ENCODE peak calls at places on chromosomes 1 and 21, in seven cellular contexts. T is OCI-LY7, L is hepatocyte, C is fibroblast of villous mesenchyme, Z is tibial artery, P is pancreas, U is nephron progenitor cell. H is an unnamed sample.
A peak's percentile ranks its signal among the peaks of the same experiment; 100 is the strongest.

GRCh38 chr1:178196631-178197030 is 102.7 kb downstream of the RASAL2 start:
- DNase-seq in T (no peak), L (no peak), C (no peak), Z (no peak), P (no peak), U (no peak), H (no peak)

GRCh38 chr1:91546876-91547275 is 46.2 kb downstream of the CDC7 start:
- DNase-seq in T (no peak), L (no peak), C (no peak), Z (no peak), P (no peak), U (no peak), H (no peak)

GRCh38 chr1:180614746-180615145 is 17.1 kb upstream of the XPR1 start:
- DNase-seq in T (no peak), L (no peak), C (no peak), Z (no peak), P (peak; percentile 83), U (no peak), H (no peak)

GRCh38 chr1:200253774-200254495 is 155.9 kb downstream of the ZNF281 start:
- DNase-seq in T (peak; percentile 7), L (no peak), C (no peak), Z (no peak), P (no peak), U (no peak), H (peak; percentile 30)

GRCh38 chr1:36728846-36729245 is 246.1 kb upstream of the CSF3R start:
- DNase-seq in T (no peak), L (no peak), C (no peak), Z (no peak), P (no peak), U (no peak), H (no peak)

GRCh38 chr1:89126602-89127001 is 688 bp upstream of the GBP2 start:
- DNase-seq in T (no peak), L (no peak), C (no peak), Z (no peak), P (no peak), U (no peak), H (no peak)

GRCh38 chr1:216186816-216187215 is 236.4 kb downstream of the USH2A start:
- DNase-seq in T (no peak), L (peak; percentile 52), C (peak; percentile 7), Z (no peak), P (no peak), U (no peak), H (no peak)

GRCh38 chr1:61193808-61194207 is 111.4 kb downstream of the NFIA start:
- DNase-seq in T (no peak), L (no peak), C (no peak), Z (no peak), P (no peak), U (no peak), H (no peak)

GRCh38 chr1:213122514-213122929 is 71.5 kb downstream of the RPS6KC1 start:
- DNase-seq in T (peak; percentile 57), L (peak; percentile 71), C (peak; percentile 72), Z (no peak), P (no peak), U (no peak), H (no peak)

GRCh38 chr1:41525891-41526587 is 41.6 kb upstream of the EDN2 start:
- DNase-seq in T (no peak), L (no peak), C (no peak), Z (no peak), P (no peak), U (no peak), H (no peak)

GRCh38 chr1:43329995-43330751 is 7.4 kb upstream of the MPL start:
- DNase-seq in T (no peak), L (peak; percentile 57), C (peak; percentile 68), Z (peak; percentile 38), P (no peak), U (no peak), H (peak; percentile 77)

GRCh38 chr1:107936498-107937481 is 28.2 kb downstream of the VAV3 start:
- DNase-seq in T (peak; percentile 38), L (peak; percentile 19), C (peak; percentile 76), Z (peak; percentile 37), P (no peak), U (no peak), H (peak; percentile 20)

GRCh38 chr1:70090875-70091274 is 114.5 kb downstream of the LRRC40 start:
- DNase-seq in T (no peak), L (no peak), C (peak; percentile 48), Z (no peak), P (no peak), U (no peak), H (no peak)

GRCh38 chr1:17759114-17759513 is 4.0 kb downstream of the ACTL8 start:
- DNase-seq in T (peak; percentile 11), L (no peak), C (no peak), Z (no peak), P (no peak), U (no peak), H (no peak)

GRCh38 chr1:228084325-228084724 is 1.8 kb downstream of the ARF1 start:
- DNase-seq in T (no peak), L (peak; percentile 50), C (peak; percentile 90), Z (no peak), P (peak; percentile 22), U (no peak), H (no peak)

GRCh38 chr1:228270032-228270431 is 62.2 kb downstream of the OBSCN start:
- DNase-seq in T (no peak), L (no peak), C (peak; percentile 36), Z (no peak), P (no peak), U (no peak), H (no peak)

GRCh38 chr1:39089811-39090519 is 63.8 kb downstream of the NDUFS5 start:
- DNase-seq in T (no peak), L (no peak), C (peak; percentile 34), Z (no peak), P (no peak), U (no peak), H (no peak)

GRCh38 chr1:9703681-9704080 is 52.1 kb downstream of the PIK3CD start:
- DNase-seq in T (no peak), L (no peak), C (no peak), Z (no peak), P (no peak), U (no peak), H (no peak)

GRCh38 chr21:23131177-23131576 is 2133.0 kb downstream of the NCAM2 start:
- DNase-seq in T (no peak), L (no peak), C (no peak), Z (no peak), P (no peak), U (no peak), H (no peak)
- TF ChIP-seq CTCF in T (peak; percentile 34), L (peak; percentile 10), C (no peak), Z (no peak), P (no peak), U (no peak), H (no peak)

GRCh38 chr1:71916894-71917293 is 365.4 kb downstream of the NEGR1 start:
- DNase-seq in T (no peak), L (no peak), C (no peak), Z (no peak), P (no peak), U (no peak), H (no peak)
- TF ChIP-seq CTCF in T (no peak), L (no peak), C (no peak), Z (no peak), P (no peak), U (no peak), H (no peak)

GRCh38 chr1:15833842-15834405 is 13.6 kb upstream of the SPEN start:
- DNase-seq in T (no peak), L (no peak), C (no peak), Z (no peak), P (no peak), U (no peak), H (no peak)

GRCh38 chr1:15836772-15837669 is 10.5 kb upstream of the SPEN start:
- DNase-seq in T (peak; percentile 51), L (peak; percentile 17), C (no peak), Z (no peak), P (peak; percentile 52), U (no peak), H (peak; percentile 66)

GRCh38 chr1:15835741-15836510 is 11.6 kb upstream of the SPEN start:
- DNase-seq in T (peak; percentile 99), L (peak; percentile 100), C (peak; percentile 99), Z (peak; percentile 100), P (peak; percentile 99), U (peak; percentile 98), H (peak; percentile 90)

GRCh38 chr1:15834406-15835204 is 12.9 kb upstream of the SPEN start:
- DNase-seq in T (peak; percentile 94), L (peak; percentile 95), C (peak; percentile 95), Z (peak; percentile 75), P (peak; percentile 87), U (peak; percentile 88), H (peak; percentile 82)

GRCh38 chr1:15835205-15835740 is 12.2 kb upstream of the SPEN start:
- DNase-seq in T (no peak), L (no peak), C (no peak), Z (no peak), P (no peak), U (no peak), H (no peak)
- TF ChIP-seq CTCF in T (no peak), L (no peak), C (no peak), Z (no peak), P (no peak), U (no peak), H (no peak)

DNA sequence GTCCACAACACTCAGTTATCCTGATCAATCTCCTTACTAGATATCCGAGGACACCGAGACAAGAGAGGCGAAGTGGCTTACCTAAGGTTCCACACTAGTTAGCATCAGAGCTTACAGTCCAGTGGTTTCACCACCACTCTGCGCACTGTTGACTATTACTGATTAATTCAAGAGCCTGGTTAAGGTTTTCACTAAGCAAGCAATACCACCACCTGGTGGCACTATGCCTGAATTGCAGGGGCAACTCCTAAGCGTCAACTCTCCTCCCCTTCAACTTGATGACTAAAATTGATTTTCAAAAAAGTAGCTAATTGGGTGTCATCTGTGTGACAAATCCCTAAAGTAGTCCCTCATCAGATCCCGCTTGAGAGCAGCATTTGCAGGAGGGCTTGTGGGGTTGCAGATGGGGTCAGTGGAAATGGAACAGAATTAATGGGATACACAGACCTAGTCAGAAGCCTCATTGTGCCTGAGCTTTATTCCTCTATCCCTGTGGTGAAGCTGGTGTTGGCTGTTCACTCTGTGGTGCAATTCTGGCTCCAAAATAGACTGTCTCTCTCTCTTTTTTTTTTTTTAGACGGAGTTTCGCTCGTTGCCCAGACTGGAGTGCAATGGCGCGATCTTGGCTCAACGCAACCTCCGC is 9.1 kb downstream of the TTC22 start:
- DNase-seq in T (peak; percentile 55), L (peak; percentile 50), C (peak; percentile 42), Z (no peak), P (no peak), U (peak; percentile 70), H (no peak)
- TF ChIP-seq CTCF in T (peak; percentile 91), L (peak; percentile 46), C (peak; percentile 67), Z (no peak), P (peak; percentile 30), U (peak; percentile 70), H (peak; percentile 18)

GRCh38 chr1:3084726-3085125 is 15.7 kb downstream of the PRDM16 start:
- DNase-seq in T (no peak), L (no peak), C (no peak), Z (no peak), P (no peak), U (no peak), H (no peak)
- TF ChIP-seq CTCF in T (no peak), L (no peak), C (no peak), Z (no peak), P (no peak), U (no peak), H (no peak)